ENCODE peak calls at places on chromosomes 4 and X, in four cellular contexts. One of them, this sample, is unnamed. For H3K4me1, the result is how much of the 10 kb centered on the place peaks cover.

GRCh38 chr4:10100734-10101216 is 15.8 kb downstream of the WDR1 start:
- DNase-seq in lower lobe of right lung: peak
- DNase-seq in mucosa of descending colon: no peak
- DNase-seq in sigmoid colon: peak
- DNase-seq in this sample: no peak

GRCh38 chrX:39729834-39730670 is 367.7 kb downstream of the BCOR start:
- DNase-seq in sigmoid colon: no peak
- DNase-seq in mucosa of descending colon: no peak
- DNase-seq in lower lobe of right lung: no peak
- DNase-seq in this sample: no peak

GRCh38 chr4:184007891-184008290 is 102.8 kb downstream of the STOX2 start:
- DNase-seq in mucosa of descending colon: no peak
- DNase-seq in sigmoid colon: no peak
- DNase-seq in lower lobe of right lung: no peak
- DNase-seq in this sample: no peak

GRCh38 chrX:21373637-21374162 is 518 bp upstream of the CNKSR2 start:
- DNase-seq in sigmoid colon: no peak
- DNase-seq in mucosa of descending colon: peak
- DNase-seq in lower lobe of right lung: no peak
- DNase-seq in this sample: no peak

GRCh38 chr4:129092636-129093172 is 635 bp downstream of the SCLT1 start:
- DNase-seq in mucosa of descending colon: no peak
- DNase-seq in lower lobe of right lung: no peak
- DNase-seq in sigmoid colon: no peak
- DNase-seq in this sample: no peak

GRCh38 chr4:68416591-68416990 is 30.7 kb upstream of the TMPRSS11E start:
- DNase-seq in lower lobe of right lung: no peak
- DNase-seq in mucosa of descending colon: no peak
- DNase-seq in sigmoid colon: no peak
- DNase-seq in this sample: no peak

GRCh38 chr4:56619160-56619559 is 61.9 kb downstream of the HOPX start:
- DNase-seq in lower lobe of right lung: no peak
- DNase-seq in mucosa of descending colon: no peak
- DNase-seq in sigmoid colon: no peak
- DNase-seq in this sample: no peak

GRCh38 chr4:141409556-141409955 is 188.9 kb downstream of the ZNF330 start:
- DNase-seq in sigmoid colon: no peak
- DNase-seq in mucosa of descending colon: no peak
- DNase-seq in lower lobe of right lung: no peak
- DNase-seq in this sample: no peak

GRCh38 chr4:186669159-186669720 is 54.4 kb downstream of the FAT1 start:
- DNase-seq in mucosa of descending colon: no peak
- DNase-seq in sigmoid colon: peak
- DNase-seq in lower lobe of right lung: no peak
- DNase-seq in this sample: no peak

GRCh38 chrX:130915302-130915701 is 12.3 kb upstream of the ENOX2 start:
- DNase-seq in mucosa of descending colon: no peak
- DNase-seq in lower lobe of right lung: no peak
- DNase-seq in sigmoid colon: no peak
- DNase-seq in this sample: no peak

GRCh38 chr4:2353222-2354107 is 65.0 kb downstream of the ZFYVE28 start:
- DNase-seq in lower lobe of right lung: peak
- DNase-seq in mucosa of descending colon: no peak
- DNase-seq in sigmoid colon: peak
- DNase-seq in this sample: no peak

GRCh38 chrX:19670854-19671620 is 155.7 kb upstream of the MAP3K15 start:
- DNase-seq in mucosa of descending colon: peak
- DNase-seq in lower lobe of right lung: no peak
- DNase-seq in sigmoid colon: peak
- DNase-seq in this sample: peak

GRCh38 chr4:171573181-171573580 is 240.0 kb upstream of the GALNTL6 start:
- DNase-seq in mucosa of descending colon: no peak
- DNase-seq in sigmoid colon: no peak
- DNase-seq in lower lobe of right lung: no peak
- DNase-seq in this sample: no peak

GRCh38 chrX:20727447-20727846 is 460.7 kb upstream of the RPS6KA3 start:
- DNase-seq in mucosa of descending colon: no peak
- DNase-seq in sigmoid colon: no peak
- DNase-seq in lower lobe of right lung: no peak
- DNase-seq in this sample: no peak

GRCh38 chr4:20773144-20773997 is 73.1 kb downstream of the PACRGL start:
- DNase-seq in sigmoid colon: peak
- DNase-seq in mucosa of descending colon: peak
- DNase-seq in lower lobe of right lung: peak
- DNase-seq in this sample: no peak

GRCh38 chr4:173252024-173252935 is 81.9 kb downstream of the HMGB2 start:
- DNase-seq in lower lobe of right lung: no peak
- DNase-seq in sigmoid colon: peak
- DNase-seq in mucosa of descending colon: no peak
- DNase-seq in this sample: peak

GRCh38 chrX:357693-358471 is 28.8 kb downstream of the PPP2R3B start:
- DNase-seq in mucosa of descending colon: no peak
- DNase-seq in lower lobe of right lung: peak
- DNase-seq in sigmoid colon: no peak
- DNase-seq in this sample: peak

GRCh38 chr4:157582141-157582540 is 361.6 kb downstream of the GRIA2 start:
- DNase-seq in mucosa of descending colon: no peak
- DNase-seq in sigmoid colon: no peak
- DNase-seq in lower lobe of right lung: no peak
- DNase-seq in this sample: no peak

GRCh38 chrX:38112566-38112965 is 106.2 kb downstream of the SYTL5 start:
- DNase-seq in lower lobe of right lung: no peak
- DNase-seq in sigmoid colon: no peak
- DNase-seq in mucosa of descending colon: no peak
- DNase-seq in this sample: no peak

GRCh38 chrX:154365052-154365600 is 9.3 kb downstream of the FLNA start:
- DNase-seq in lower lobe of right lung: no peak
- DNase-seq in sigmoid colon: no peak
- DNase-seq in mucosa of descending colon: no peak
- DNase-seq in this sample: no peak

GRCh38 chr4:19429684-19430083 is 822.0 kb upstream of the SLIT2 start:
- DNase-seq in lower lobe of right lung: no peak
- DNase-seq in mucosa of descending colon: no peak
- DNase-seq in sigmoid colon: no peak
- DNase-seq in this sample: no peak

GRCh38 chr4:1043162-1043561 is 31.7 kb downstream of the FGFRL1 start:
- DNase-seq in mucosa of descending colon: no peak
- DNase-seq in sigmoid colon: no peak
- DNase-seq in lower lobe of right lung: no peak
- DNase-seq in this sample: no peak
- H3K4me1 ChIP-seq in mucosa of descending colon: under half
- H3K4me1 ChIP-seq in sigmoid colon: half or more
- H3K4me1 ChIP-seq in lower lobe of right lung: under half
- H3K4me1 ChIP-seq in this sample: under half

GRCh38 chr4:148780426-148781005 is 338.3 kb upstream of the NR3C2 start:
- DNase-seq in sigmoid colon: no peak
- DNase-seq in lower lobe of right lung: no peak
- DNase-seq in mucosa of descending colon: no peak
- DNase-seq in this sample: no peak

GRCh38 chr4:148774134-148774533 is 331.9 kb upstream of the NR3C2 start:
- DNase-seq in mucosa of descending colon: no peak
- DNase-seq in lower lobe of right lung: no peak
- DNase-seq in sigmoid colon: no peak
- DNase-seq in this sample: no peak

GRCh38 chr4:148779771-148780170 is 337.6 kb upstream of the NR3C2 start:
- DNase-seq in sigmoid colon: no peak
- DNase-seq in lower lobe of right lung: no peak
- DNase-seq in mucosa of descending colon: peak
- DNase-seq in this sample: no peak

GRCh38 chr4:148778980-148779675 is 336.9 kb upstream of the NR3C2 start:
- DNase-seq in mucosa of descending colon: no peak
- DNase-seq in sigmoid colon: no peak
- DNase-seq in lower lobe of right lung: no peak
- DNase-seq in this sample: no peak

DNA sequence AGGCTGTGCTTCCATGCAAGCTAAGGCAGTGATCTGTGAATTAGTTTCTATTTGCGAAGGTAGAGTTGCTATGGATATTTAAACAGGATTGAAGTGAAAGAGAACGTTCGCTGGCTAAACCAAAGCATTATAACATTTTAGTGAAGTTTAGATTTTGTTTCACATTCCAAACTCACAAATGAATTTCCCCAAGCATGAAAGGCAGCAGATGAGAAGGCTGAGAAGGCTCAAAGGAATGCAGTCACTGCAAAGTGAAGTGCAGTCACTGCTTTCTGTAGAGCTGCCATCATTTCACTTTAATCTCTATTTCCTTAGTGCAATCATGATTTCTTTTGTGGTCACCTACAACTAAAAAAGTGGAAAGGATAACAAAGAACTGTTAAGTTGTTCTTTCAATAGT is 334.7 kb upstream of the NR3C2 start:
- DNase-seq in lower lobe of right lung: no peak
- DNase-seq in mucosa of descending colon: no peak
- DNase-seq in sigmoid colon: no peak
- DNase-seq in this sample: no peak
- H3K4me3 ChIP-seq in lower lobe of right lung: no peak
- H3K4me3 ChIP-seq in mucosa of descending colon: no peak
- H3K4me3 ChIP-seq in sigmoid colon: no peak
- H3K4me3 ChIP-seq in this sample: no peak

GRCh38 chrX:110853610-110854009 is 58.0 kb upstream of the CHRDL1 start:
- DNase-seq in mucosa of descending colon: no peak
- DNase-seq in lower lobe of right lung: no peak
- DNase-seq in sigmoid colon: no peak
- DNase-seq in this sample: no peak
- TF ChIP-seq CTCF in mucosa of descending colon: no peak
- TF ChIP-seq CTCF in lower lobe of right lung: no peak
- TF ChIP-seq CTCF in sigmoid colon: no peak
- TF ChIP-seq CTCF in this sample: peak

GRCh38 chr4:48345542-48345941 is 4.2 kb downstream of the SLAIN2 start:
- DNase-seq in mucosa of descending colon: no peak
- DNase-seq in lower lobe of right lung: no peak
- DNase-seq in sigmoid colon: no peak
- DNase-seq in this sample: no peak

GRCh38 chr4:48341776-48342558 is 638 bp downstream of the SLAIN2 start:
- DNase-seq in lower lobe of right lung: peak
- DNase-seq in mucosa of descending colon: peak
- DNase-seq in sigmoid colon: peak
- DNase-seq in this sample: no peak

GRCh38 chr4:48343035-48343434 is 1.7 kb downstream of the SLAIN2 start:
- DNase-seq in sigmoid colon: no peak
- DNase-seq in lower lobe of right lung: no peak
- DNase-seq in mucosa of descending colon: no peak
- DNase-seq in this sample: no peak

GRCh38 chr4:48342559-48342878 is 1.2 kb downstream of the SLAIN2 start:
- DNase-seq in mucosa of descending colon: no peak
- DNase-seq in lower lobe of right lung: no peak
- DNase-seq in sigmoid colon: no peak
- DNase-seq in this sample: no peak

DNA sequence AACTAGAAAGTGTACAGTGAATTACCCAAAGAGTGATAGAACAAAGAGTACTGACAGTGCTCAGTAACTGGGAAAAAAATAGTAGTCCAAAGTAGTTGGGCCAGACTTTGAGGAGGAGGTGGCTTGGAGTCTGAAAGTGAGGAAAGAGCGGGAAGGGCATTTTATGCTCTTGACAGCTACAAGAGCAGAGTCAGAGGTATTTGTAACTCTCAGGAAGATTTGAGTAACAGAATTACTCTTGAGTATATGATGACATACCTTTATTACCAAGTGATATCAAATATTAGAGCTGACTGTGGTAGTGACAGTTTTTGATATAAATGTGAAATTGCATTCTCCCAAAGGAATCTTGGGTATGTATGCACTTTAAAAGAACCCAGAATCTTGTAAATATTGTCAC is 2.2 kb downstream of the SLAIN2 start:
- DNase-seq in sigmoid colon: no peak
- DNase-seq in mucosa of descending colon: no peak
- DNase-seq in lower lobe of right lung: no peak
- DNase-seq in this sample: no peak
- H3K4me1 ChIP-seq in sigmoid colon: half or more
- H3K4me1 ChIP-seq in mucosa of descending colon: under half
- H3K4me1 ChIP-seq in lower lobe of right lung: under half
- H3K4me1 ChIP-seq in this sample: under half

GRCh38 chrX:47198026-47198686 is 4.5 kb downstream of the UBA1 start:
- DNase-seq in lower lobe of right lung: no peak
- DNase-seq in mucosa of descending colon: no peak
- DNase-seq in sigmoid colon: no peak
- DNase-seq in this sample: no peak
- H3K4me3 ChIP-seq in lower lobe of right lung: no peak
- H3K4me3 ChIP-seq in mucosa of descending colon: no peak
- H3K4me3 ChIP-seq in sigmoid colon: no peak
- H3K4me3 ChIP-seq in this sample: no peak